ENCODE peak calls at places on chromosomes 6 and 20, in five cellular contexts. One of them, this sample, is unnamed.

GRCh38 chr6:45184937-45185336 is 143.2 kb upstream of the RUNX2 start:
- DNase-seq in HFFc6: no peak
- DNase-seq in bronchial epithelial cell: no peak
- DNase-seq in mammary epithelial cell: no peak
- DNase-seq in tibial nerve: no peak
- DNase-seq in this sample: no peak

GRCh38 chr6:36245572-36246031 is 24.3 kb upstream of the PNPLA1 start:
- DNase-seq in HFFc6: no peak
- DNase-seq in bronchial epithelial cell: no peak
- DNase-seq in mammary epithelial cell: no peak
- DNase-seq in tibial nerve: no peak
- DNase-seq in this sample: no peak

GRCh38 chr6:105779113-105779512 is 307.0 kb upstream of the PRDM1 start:
- DNase-seq in HFFc6: no peak
- DNase-seq in bronchial epithelial cell: no peak
- DNase-seq in mammary epithelial cell: no peak
- DNase-seq in tibial nerve: no peak
- DNase-seq in this sample: no peak

GRCh38 chr6:112252571-112253504 is 1.5 kb downstream of the LAMA4 start:
- DNase-seq in HFFc6: no peak
- DNase-seq in bronchial epithelial cell: no peak
- DNase-seq in mammary epithelial cell: no peak
- DNase-seq in tibial nerve: no peak
- DNase-seq in this sample: no peak

GRCh38 chr6:86586195-86586594 is 351.1 kb upstream of the HTR1E start:
- DNase-seq in HFFc6: no peak
- DNase-seq in bronchial epithelial cell: no peak
- DNase-seq in mammary epithelial cell: no peak
- DNase-seq in tibial nerve: no peak
- DNase-seq in this sample: no peak

GRCh38 chr20:59811681-59812171 is 121.7 kb downstream of the SYCP2 start:
- DNase-seq in HFFc6: no peak
- DNase-seq in bronchial epithelial cell: no peak
- DNase-seq in mammary epithelial cell: no peak
- DNase-seq in tibial nerve: peak; percentile 2
- DNase-seq in this sample: no peak

GRCh38 chr6:83868639-83869038 is 9.2 kb downstream of the CYB5R4 start:
- DNase-seq in HFFc6: peak; percentile 64
- DNase-seq in bronchial epithelial cell: peak; percentile 96
- DNase-seq in mammary epithelial cell: peak; percentile 82
- DNase-seq in tibial nerve: no peak
- DNase-seq in this sample: peak; percentile 78

GRCh38 chr6:138161118-138161433 is 663 bp upstream of the ARFGEF3 start:
- DNase-seq in HFFc6: no peak
- DNase-seq in bronchial epithelial cell: no peak
- DNase-seq in mammary epithelial cell: no peak
- DNase-seq in tibial nerve: no peak
- DNase-seq in this sample: no peak

GRCh38 chr20:17844133-17844429 is 124.5 kb downstream of the SNX5 start:
- DNase-seq in HFFc6: no peak
- DNase-seq in bronchial epithelial cell: no peak
- DNase-seq in mammary epithelial cell: no peak
- DNase-seq in tibial nerve: no peak
- DNase-seq in this sample: no peak

GRCh38 chr20:51426879-51427624 is 115.5 kb downstream of the NFATC2 start:
- DNase-seq in HFFc6: no peak
- DNase-seq in bronchial epithelial cell: no peak
- DNase-seq in mammary epithelial cell: no peak
- DNase-seq in tibial nerve: no peak
- DNase-seq in this sample: no peak

GRCh38 chr6:136037246-136037884 is 185.9 kb downstream of the PDE7B start:
- DNase-seq in HFFc6: no peak
- DNase-seq in bronchial epithelial cell: peak; percentile 78
- DNase-seq in mammary epithelial cell: peak; percentile 12
- DNase-seq in tibial nerve: no peak
- DNase-seq in this sample: no peak

GRCh38 chr6:28597217-28597835 is 71.6 kb downstream of the GPX5 start:
- DNase-seq in HFFc6: peak; percentile 86
- DNase-seq in bronchial epithelial cell: peak; percentile 50
- DNase-seq in mammary epithelial cell: peak; percentile 79
- DNase-seq in tibial nerve: no peak
- DNase-seq in this sample: peak; percentile 71

GRCh38 chr6:132333639-132334516 is 67.4 kb downstream of the MOXD1 start:
- DNase-seq in HFFc6: peak; percentile 90
- DNase-seq in bronchial epithelial cell: peak; percentile 82
- DNase-seq in mammary epithelial cell: peak; percentile 87
- DNase-seq in tibial nerve: peak; percentile 27
- DNase-seq in this sample: peak; percentile 88

GRCh38 chr6:142361765-142362540 is 60.1 kb downstream of the ADGRG6 start:
- DNase-seq in HFFc6: peak; percentile 91
- DNase-seq in bronchial epithelial cell: peak; percentile 90
- DNase-seq in mammary epithelial cell: peak; percentile 65
- DNase-seq in tibial nerve: no peak
- DNase-seq in this sample: peak; percentile 74

GRCh38 chr6:111692327-111693164 is 86.9 kb upstream of the TRAF3IP2 start:
- DNase-seq in HFFc6: no peak
- DNase-seq in bronchial epithelial cell: peak; percentile 10
- DNase-seq in mammary epithelial cell: no peak
- DNase-seq in tibial nerve: no peak
- DNase-seq in this sample: no peak

GRCh38 chr20:3803854-3804253 is 7.7 kb downstream of the CDC25B start:
- DNase-seq in HFFc6: no peak
- DNase-seq in bronchial epithelial cell: no peak
- DNase-seq in mammary epithelial cell: no peak
- DNase-seq in tibial nerve: no peak
- DNase-seq in this sample: no peak

GRCh38 chr6:26743157-26743821 is 83.7 kb upstream of the ZNF322 start:
- DNase-seq in HFFc6: peak; percentile 89
- DNase-seq in bronchial epithelial cell: peak; percentile 67
- DNase-seq in mammary epithelial cell: peak; percentile 79
- DNase-seq in tibial nerve: no peak
- DNase-seq in this sample: peak; percentile 81

GRCh38 chr20:17969884-17970409 is 1.1 kb downstream of the MGME1 start:
- DNase-seq in HFFc6: peak; percentile 57
- DNase-seq in bronchial epithelial cell: no peak
- DNase-seq in mammary epithelial cell: peak; percentile 55
- DNase-seq in tibial nerve: peak; percentile 29
- DNase-seq in this sample: peak; percentile 67

GRCh38 chr6:149211046-149211571 is 106.4 kb upstream of the TAB2 start:
- DNase-seq in HFFc6: peak; percentile 25
- DNase-seq in bronchial epithelial cell: no peak
- DNase-seq in mammary epithelial cell: peak; percentile 41
- DNase-seq in tibial nerve: no peak
- DNase-seq in this sample: no peak

GRCh38 chr6:44216677-44217331 is at the start of gene MYMX:
- DNase-seq in HFFc6: no peak
- DNase-seq in bronchial epithelial cell: no peak
- DNase-seq in mammary epithelial cell: no peak
- DNase-seq in tibial nerve: no peak
- DNase-seq in this sample: no peak

GRCh38 chr20:46000571-46001145 is 8.1 kb upstream of the MMP9 start:
- DNase-seq in HFFc6: no peak
- DNase-seq in bronchial epithelial cell: no peak
- DNase-seq in mammary epithelial cell: no peak
- DNase-seq in tibial nerve: no peak
- DNase-seq in this sample: no peak

GRCh38 chr6:105072799-105073199 is 107.0 kb downstream of the POPDC3 start:
- DNase-seq in HFFc6: peak; percentile 20
- DNase-seq in bronchial epithelial cell: peak; percentile 88
- DNase-seq in mammary epithelial cell: peak; percentile 60
- DNase-seq in tibial nerve: no peak
- DNase-seq in this sample: peak; percentile 29

GRCh38 chr20:14860410-14860814 is 523.0 kb upstream of the FLRT3 start:
- DNase-seq in HFFc6: no peak
- DNase-seq in bronchial epithelial cell: peak; percentile 26
- DNase-seq in mammary epithelial cell: no peak
- DNase-seq in tibial nerve: no peak
- DNase-seq in this sample: no peak

GRCh38 chr6:114277220-114277619 is 65.6 kb downstream of the HS3ST5 start:
- DNase-seq in HFFc6: no peak
- DNase-seq in bronchial epithelial cell: no peak
- DNase-seq in mammary epithelial cell: no peak
- DNase-seq in tibial nerve: no peak
- DNase-seq in this sample: no peak

GRCh38 chr6:1612386-1612893 is 2.7 kb downstream of the FOXC1 start:
- DNase-seq in HFFc6: no peak
- DNase-seq in bronchial epithelial cell: no peak
- DNase-seq in mammary epithelial cell: peak; percentile 32
- DNase-seq in tibial nerve: no peak
- DNase-seq in this sample: no peak

GRCh38 chr6:1611572-1612385 is 2.1 kb downstream of the FOXC1 start:
- DNase-seq in HFFc6: no peak
- DNase-seq in bronchial epithelial cell: peak; percentile 27
- DNase-seq in mammary epithelial cell: peak; percentile 47
- DNase-seq in tibial nerve: no peak
- DNase-seq in this sample: no peak

GRCh38 chr6:1610497-1611321 is 994 bp downstream of the FOXC1 start:
- DNase-seq in HFFc6: peak; percentile 30
- DNase-seq in bronchial epithelial cell: peak; percentile 20
- DNase-seq in mammary epithelial cell: peak; percentile 54
- DNase-seq in tibial nerve: no peak
- DNase-seq in this sample: peak; percentile 56

GRCh38 chr6:1609662-1610496 is at the start of gene FOXC1:
- DNase-seq in HFFc6: peak; percentile 95
- DNase-seq in bronchial epithelial cell: peak; percentile 82
- DNase-seq in mammary epithelial cell: peak; percentile 93
- DNase-seq in tibial nerve: peak; percentile 86
- DNase-seq in this sample: peak; percentile 85

GRCh38 chr6:1611322-1611571 is 1.5 kb downstream of the FOXC1 start:
- DNase-seq in HFFc6: no peak
- DNase-seq in bronchial epithelial cell: no peak
- DNase-seq in mammary epithelial cell: peak; percentile 13
- DNase-seq in tibial nerve: no peak
- DNase-seq in this sample: no peak
- TF ChIP-seq CTCF in HFFc6: no peak
- TF ChIP-seq CTCF in bronchial epithelial cell: peak; percentile 47
- TF ChIP-seq CTCF in mammary epithelial cell: no peak
- TF ChIP-seq CTCF in tibial nerve: no peak
- TF ChIP-seq CTCF in this sample: peak; percentile 43

GRCh38 chr6:34062815-34063214 is 83.1 kb downstream of the GRM4 start:
- DNase-seq in HFFc6: no peak
- DNase-seq in bronchial epithelial cell: no peak
- DNase-seq in mammary epithelial cell: no peak
- DNase-seq in tibial nerve: no peak
- DNase-seq in this sample: no peak
- TF ChIP-seq CTCF in HFFc6: peak; percentile 57
- TF ChIP-seq CTCF in bronchial epithelial cell: no peak
- TF ChIP-seq CTCF in mammary epithelial cell: no peak
- TF ChIP-seq CTCF in tibial nerve: no peak
- TF ChIP-seq CTCF in this sample: no peak

GRCh38 chr20:34522969-34523871 is 7.0 kb downstream of the DYNLRB1 start:
- DNase-seq in HFFc6: peak; percentile 45
- DNase-seq in bronchial epithelial cell: peak; percentile 45
- DNase-seq in mammary epithelial cell: peak; percentile 17
- DNase-seq in tibial nerve: peak; percentile 28
- DNase-seq in this sample: no peak
- TF ChIP-seq CTCF in HFFc6: peak; percentile 78
- TF ChIP-seq CTCF in bronchial epithelial cell: peak; percentile 85
- TF ChIP-seq CTCF in mammary epithelial cell: peak; percentile 57
- TF ChIP-seq CTCF in tibial nerve: peak; percentile 57
- TF ChIP-seq CTCF in this sample: peak; percentile 74

DNA sequence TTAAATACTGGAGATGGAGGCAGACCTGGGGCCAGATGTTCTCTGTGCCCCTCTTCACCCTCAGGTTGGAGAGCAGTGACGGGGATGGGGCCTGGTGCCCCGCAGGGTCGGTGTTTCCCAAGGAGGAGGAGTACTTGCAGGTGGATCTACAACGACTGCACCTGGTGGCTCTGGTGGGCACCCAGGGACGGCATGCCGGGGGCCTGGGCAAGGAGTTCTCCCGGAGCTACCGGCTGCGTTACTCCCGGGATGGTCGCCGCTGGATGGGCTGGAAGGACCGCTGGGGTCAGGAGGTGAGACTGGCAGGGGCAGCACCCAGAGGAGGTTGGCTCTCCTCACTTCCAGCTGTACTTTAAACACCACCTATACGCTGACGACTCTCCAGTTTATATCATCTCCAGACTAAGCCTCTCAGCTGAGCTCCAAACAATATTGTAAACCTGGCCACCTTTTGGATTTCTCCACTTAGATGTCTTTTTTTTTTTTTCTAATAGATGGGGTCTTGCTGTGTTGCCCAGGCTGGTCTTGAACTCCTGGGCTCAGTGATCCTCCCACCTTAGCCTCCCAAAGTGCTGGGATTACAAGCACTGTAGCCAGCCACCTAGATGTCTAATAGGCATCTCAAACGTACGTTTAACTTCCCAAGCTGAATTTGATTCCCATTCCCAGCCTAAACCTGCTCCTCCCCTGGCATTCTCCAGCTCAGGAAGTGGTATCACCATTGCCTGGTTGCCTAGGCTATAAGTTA is 5.0 kb downstream of the DDR1 start:
- DNase-seq in HFFc6: no peak
- DNase-seq in bronchial epithelial cell: no peak
- DNase-seq in mammary epithelial cell: no peak
- DNase-seq in tibial nerve: no peak
- DNase-seq in this sample: no peak
- TF ChIP-seq CTCF in HFFc6: no peak
- TF ChIP-seq CTCF in bronchial epithelial cell: no peak
- TF ChIP-seq CTCF in mammary epithelial cell: no peak
- TF ChIP-seq CTCF in tibial nerve: no peak
- TF ChIP-seq CTCF in this sample: no peak